ENCODE peak calls at places on chromosomes 7 and 10, in six cellular contexts. One of them, this sample, is unnamed.

GRCh38 chr10:88168171-88169036 is 305.0 kb downstream of the PTEN start:
- DNase-seq in ovary: no peak
- DNase-seq in tibial nerve: no peak
- DNase-seq in esophagus squamous epithelium: no peak
- DNase-seq in A549: no peak
- DNase-seq in stomach: no peak
- DNase-seq in this sample: no peak

GRCh38 chr7:145219461-145219860 is 383.6 kb upstream of the TPK1 start:
- DNase-seq in A549: no peak
- DNase-seq in tibial nerve: no peak
- DNase-seq in stomach: no peak
- DNase-seq in esophagus squamous epithelium: no peak
- DNase-seq in ovary: no peak
- DNase-seq in this sample: no peak

GRCh38 chr7:8491106-8491505 is 57.7 kb downstream of the NXPH1 start:
- DNase-seq in A549: no peak
- DNase-seq in stomach: no peak
- DNase-seq in ovary: no peak
- DNase-seq in esophagus squamous epithelium: no peak
- DNase-seq in tibial nerve: no peak
- DNase-seq in this sample: no peak

GRCh38 chr7:33750177-33750576 is 155.2 kb upstream of the BMPER start:
- DNase-seq in stomach: no peak
- DNase-seq in ovary: no peak
- DNase-seq in tibial nerve: no peak
- DNase-seq in esophagus squamous epithelium: no peak
- DNase-seq in A549: no peak
- DNase-seq in this sample: no peak

GRCh38 chr7:24952464-24952863 is 27.5 kb downstream of the OSBPL3 start:
- DNase-seq in stomach: no peak
- DNase-seq in ovary: no peak
- DNase-seq in A549: no peak
- DNase-seq in esophagus squamous epithelium: no peak
- DNase-seq in tibial nerve: no peak
- DNase-seq in this sample: no peak

GRCh38 chr10:35503548-35503947 is 101.6 kb upstream of the GJD4 start:
- DNase-seq in stomach: no peak
- DNase-seq in tibial nerve: no peak
- DNase-seq in ovary: no peak
- DNase-seq in esophagus squamous epithelium: no peak
- DNase-seq in A549: no peak
- DNase-seq in this sample: no peak

GRCh38 chr10:24703700-24704099 is 20.0 kb downstream of the ARHGAP21 start:
- DNase-seq in ovary: no peak
- DNase-seq in A549: no peak
- DNase-seq in stomach: no peak
- DNase-seq in tibial nerve: peak
- DNase-seq in esophagus squamous epithelium: no peak
- DNase-seq in this sample: no peak

GRCh38 chr10:14564268-14564744 is 210.4 kb downstream of the FAM107B start:
- DNase-seq in A549: no peak
- DNase-seq in esophagus squamous epithelium: no peak
- DNase-seq in stomach: no peak
- DNase-seq in ovary: no peak
- DNase-seq in tibial nerve: no peak
- DNase-seq in this sample: no peak

GRCh38 chr10:34954142-34954541 is 136.0 kb downstream of the CUL2 start:
- DNase-seq in esophagus squamous epithelium: peak
- DNase-seq in stomach: peak
- DNase-seq in A549: no peak
- DNase-seq in ovary: no peak
- DNase-seq in tibial nerve: no peak
- DNase-seq in this sample: peak

GRCh38 chr10:78817804-78818203 is 251.0 kb upstream of the ZMIZ1 start:
- DNase-seq in stomach: no peak
- DNase-seq in tibial nerve: no peak
- DNase-seq in A549: no peak
- DNase-seq in ovary: no peak
- DNase-seq in esophagus squamous epithelium: no peak
- DNase-seq in this sample: no peak

DNA sequence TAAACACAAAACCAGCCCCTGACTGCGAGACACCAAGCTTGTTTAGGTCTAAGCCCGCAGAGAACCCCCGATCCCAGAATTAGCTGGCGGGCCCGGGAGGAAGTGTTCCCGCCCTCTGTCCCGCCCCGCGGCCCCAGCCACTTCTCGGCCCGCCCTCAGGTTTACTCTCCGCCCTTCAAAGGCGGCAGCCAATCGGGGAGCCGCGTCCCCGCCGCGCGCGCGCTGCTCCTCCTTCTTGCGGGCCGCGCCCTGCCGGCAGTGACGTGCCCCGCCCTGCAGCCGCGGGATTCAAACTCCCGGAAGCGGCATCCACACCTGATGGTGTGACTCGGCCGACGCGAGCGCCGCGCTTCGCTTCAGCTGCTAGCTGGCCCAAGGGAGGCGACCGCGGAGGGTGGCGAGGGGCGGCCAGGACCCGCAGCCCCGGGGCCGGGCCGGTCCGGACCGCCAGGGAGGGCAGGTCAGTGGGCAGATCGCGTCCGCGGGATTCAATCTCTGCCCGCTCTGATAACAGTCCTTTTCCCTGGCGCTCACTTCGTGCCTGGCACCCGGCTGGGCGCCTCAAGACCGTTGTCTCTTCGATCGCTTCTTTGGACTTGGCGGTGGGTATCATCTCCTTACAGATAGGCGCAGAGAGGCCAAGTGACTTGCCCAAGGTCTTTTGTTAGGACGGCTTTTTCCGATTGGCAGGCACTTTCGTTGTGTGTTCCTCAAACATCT is at the start of gene CEP55:
- DNase-seq in tibial nerve: peak
- DNase-seq in ovary: peak
- DNase-seq in stomach: peak
- DNase-seq in A549: peak
- DNase-seq in esophagus squamous epithelium: peak
- DNase-seq in this sample: peak
- TF ChIP-seq POLR2A in tibial nerve: no peak
- TF ChIP-seq POLR2A in ovary: no peak
- TF ChIP-seq POLR2A in stomach: no peak
- TF ChIP-seq POLR2A in A549: peak
- TF ChIP-seq POLR2A in esophagus squamous epithelium: no peak
- TF ChIP-seq POLR2A in this sample: no peak

GRCh38 chr10:119209050-119209735 is 1.8 kb downstream of the GRK5 start:
- DNase-seq in esophagus squamous epithelium: no peak
- DNase-seq in A549: peak
- DNase-seq in tibial nerve: peak
- DNase-seq in stomach: peak
- DNase-seq in ovary: peak
- DNase-seq in this sample: peak
- H3K4me3 ChIP-seq in esophagus squamous epithelium: peak
- H3K4me3 ChIP-seq in A549: peak
- H3K4me3 ChIP-seq in tibial nerve: peak
- H3K4me3 ChIP-seq in stomach: peak
- H3K4me3 ChIP-seq in ovary: peak
- H3K4me3 ChIP-seq in this sample: peak

DNA sequence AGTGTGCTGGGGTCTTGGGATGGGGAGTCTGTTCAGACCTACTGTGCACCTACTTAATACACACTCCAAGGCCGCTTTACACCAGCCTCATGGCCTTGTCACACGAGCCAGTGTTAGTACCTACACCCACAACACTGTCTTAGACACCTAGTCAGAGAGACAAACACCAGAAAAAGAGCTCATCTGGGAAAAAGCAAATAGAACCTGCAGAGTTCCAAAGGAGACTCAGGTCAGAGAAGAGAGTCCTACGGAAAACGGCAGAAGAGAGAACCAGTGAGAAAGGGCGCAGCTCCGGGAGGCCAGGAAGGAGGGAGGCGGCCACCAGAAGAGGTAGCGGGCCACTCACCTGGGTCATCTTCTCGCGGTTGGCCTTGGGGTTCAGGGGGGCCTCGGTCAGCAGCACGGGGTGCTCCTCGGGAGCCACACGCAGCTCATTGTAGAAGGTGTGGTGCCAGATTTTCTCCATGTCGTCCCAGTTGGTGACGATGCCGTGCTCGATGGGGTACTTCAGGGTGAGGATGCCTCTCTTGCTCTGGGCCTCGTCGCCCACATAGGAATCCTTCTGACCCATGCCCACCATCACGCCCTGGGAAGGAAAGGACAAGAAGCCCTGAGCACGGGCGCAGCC is 105.3 kb upstream of the TNRC18 start:
- DNase-seq in esophagus squamous epithelium: no peak
- DNase-seq in ovary: no peak
- DNase-seq in stomach: no peak
- DNase-seq in A549: no peak
- DNase-seq in tibial nerve: no peak
- DNase-seq in this sample: no peak
- TF ChIP-seq POLR2A in esophagus squamous epithelium: no peak
- TF ChIP-seq POLR2A in ovary: no peak
- TF ChIP-seq POLR2A in stomach: no peak
- TF ChIP-seq POLR2A in A549: no peak
- TF ChIP-seq POLR2A in tibial nerve: no peak
- TF ChIP-seq POLR2A in this sample: peak

DNA sequence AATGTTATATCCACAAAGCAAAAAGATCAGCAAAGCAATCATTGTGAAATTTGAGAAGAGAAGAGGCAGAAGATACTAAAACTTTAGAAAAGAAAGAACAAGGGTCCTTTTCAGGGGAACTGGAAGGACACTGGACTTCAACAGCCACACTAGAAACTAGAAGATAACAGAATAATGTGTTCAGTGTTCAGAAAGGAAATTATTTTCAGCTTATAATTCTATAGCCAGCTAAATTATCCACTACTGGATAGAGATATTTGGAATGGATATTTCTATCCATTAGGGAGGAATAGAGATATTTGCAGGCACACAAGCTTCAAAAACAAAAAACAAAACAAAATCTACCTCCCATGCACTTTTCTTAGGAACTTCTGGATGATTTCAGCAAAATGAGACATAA is 12.8 kb downstream of the ANXA11 start:
- DNase-seq in stomach: no peak
- DNase-seq in tibial nerve: no peak
- DNase-seq in A549: no peak
- DNase-seq in esophagus squamous epithelium: no peak
- DNase-seq in ovary: no peak
- DNase-seq in this sample: no peak
- H3K4me3 ChIP-seq in stomach: no peak
- H3K4me3 ChIP-seq in tibial nerve: no peak
- H3K4me3 ChIP-seq in A549: no peak
- H3K4me3 ChIP-seq in esophagus squamous epithelium: no peak
- H3K4me3 ChIP-seq in ovary: no peak
- H3K4me3 ChIP-seq in this sample: no peak

This sample was measured in Peyer's patch.